ENCODE peak calls at places on chromosomes 11 and 22, in seven cellular contexts. U, Y, X, O, N, R and L are unnamed samples. For H3K27me3 and H3K36me3, the result is how much of the 10 kb centered on the place peaks cover.

GRCh38 chr11:31809857-31810778 is 1.0 kb downstream of the PAX6 start:
- DNase-seq in U (peak), Y (peak), X (no peak), O (no peak), N (no peak), R (no peak), L (no peak)

GRCh38 chr11:20934521-20934920 is 265.1 kb downstream of the NELL1 start:
- DNase-seq in U (no peak), Y (no peak), X (no peak), O (no peak), N (no peak), R (no peak), L (no peak)

GRCh38 chr11:70730411-70730810 is 332.1 kb downstream of the CTTN start:
- DNase-seq in U (no peak), Y (no peak), X (no peak), O (no peak), N (no peak), R (no peak), L (no peak)

GRCh38 chr11:64401775-64402174 is 42.8 kb downstream of the RPS6KA4 start:
- DNase-seq in U (no peak), Y (no peak), X (no peak), O (no peak), N (no peak), R (no peak), L (no peak)

GRCh38 chr11:27757953-27758352 is 57.7 kb upstream of the BDNF start:
- DNase-seq in U (no peak), Y (no peak), X (no peak), O (no peak), N (no peak), R (no peak), L (no peak)

GRCh38 chr22:29204617-29205183 is 996 bp upstream of the EMID1 start:
- DNase-seq in U (no peak), Y (peak), X (no peak), O (no peak), N (no peak), R (no peak), L (no peak)

GRCh38 chr11:124669193-124669592 is 4.3 kb downstream of the SIAE start:
- DNase-seq in U (no peak), Y (no peak), X (peak), O (peak), N (peak), R (no peak), L (peak)

GRCh38 chr11:59112494-59112893 is 5.5 kb downstream of the FAM111B start:
- DNase-seq in U (no peak), Y (no peak), X (no peak), O (no peak), N (no peak), R (no peak), L (no peak)

GRCh38 chr11:35524780-35525179 is 636 bp downstream of the PAMR1 start:
- DNase-seq in U (no peak), Y (no peak), X (no peak), O (no peak), N (no peak), R (no peak), L (no peak)

GRCh38 chr22:28505416-28506156 is 174.1 kb downstream of the TTC28 start:
- DNase-seq in U (no peak), Y (no peak), X (no peak), O (no peak), N (no peak), R (no peak), L (no peak)

GRCh38 chr11:36041988-36042606 is 98.2 kb downstream of the LDLRAD3 start:
- DNase-seq in U (no peak), Y (no peak), X (no peak), O (no peak), N (no peak), R (no peak), L (no peak)

GRCh38 chr11:10568486-10568941 is at the start of gene LYVE1:
- DNase-seq in U (no peak), Y (no peak), X (peak), O (peak), N (no peak), R (no peak), L (no peak)

GRCh38 chr22:30208631-30209603 is 37.6 kb downstream of the LIF start:
- DNase-seq in U (no peak), Y (no peak), X (peak), O (peak), N (peak), R (peak), L (no peak)

GRCh38 chr11:132674161-132674560 is 858.1 kb downstream of the OPCML start:
- DNase-seq in U (no peak), Y (no peak), X (no peak), O (no peak), N (no peak), R (no peak), L (no peak)

GRCh38 chr11:121086866-121087265 is 14.2 kb upstream of the TECTA start:
- DNase-seq in U (no peak), Y (no peak), X (no peak), O (no peak), N (no peak), R (no peak), L (no peak)

GRCh38 chr11:131880279-131880678 is 509.9 kb downstream of the NTM start:
- DNase-seq in U (no peak), Y (no peak), X (no peak), O (no peak), N (no peak), R (no peak), L (no peak)

GRCh38 chr11:12831471-12832202 is 157.4 kb downstream of the TEAD1 start:
- DNase-seq in U (no peak), Y (no peak), X (no peak), O (no peak), N (no peak), R (no peak), L (no peak)

GRCh38 chr11:119153049-119153818 is 4.4 kb downstream of the ABCG4 start:
- DNase-seq in U (no peak), Y (no peak), X (no peak), O (no peak), N (no peak), R (no peak), L (no peak)
- H3K27me3 ChIP-seq in U (under half), Y (under half), X (under half), O (under half), N (under half), R (under half), L (under half)

DNA sequence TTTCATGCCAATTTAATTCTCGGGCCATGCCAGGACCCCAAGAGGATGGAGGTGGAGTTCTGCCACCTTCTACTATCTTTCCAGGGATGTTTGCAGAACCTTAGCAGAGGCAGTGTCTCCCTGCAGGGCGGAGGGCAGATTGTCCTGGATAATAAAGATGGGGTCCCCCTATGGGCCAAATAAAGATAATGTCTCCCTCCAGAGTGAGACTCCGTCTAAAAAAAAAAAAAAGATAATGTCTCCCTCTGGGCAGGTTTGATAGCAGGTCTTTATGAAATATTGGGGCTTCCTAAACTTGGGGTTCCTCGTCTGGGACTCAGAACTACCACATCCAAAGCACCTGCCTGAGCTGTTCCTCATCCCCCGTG is 27.2 kb upstream of the SYT8 start:
- DNase-seq in U (no peak), Y (no peak), X (no peak), O (no peak), N (no peak), R (no peak), L (no peak)
- TF ChIP-seq CTCF in U (no peak), Y (no peak), X (no peak), O (no peak), N (no peak), R (no peak), L (peak)

DNA sequence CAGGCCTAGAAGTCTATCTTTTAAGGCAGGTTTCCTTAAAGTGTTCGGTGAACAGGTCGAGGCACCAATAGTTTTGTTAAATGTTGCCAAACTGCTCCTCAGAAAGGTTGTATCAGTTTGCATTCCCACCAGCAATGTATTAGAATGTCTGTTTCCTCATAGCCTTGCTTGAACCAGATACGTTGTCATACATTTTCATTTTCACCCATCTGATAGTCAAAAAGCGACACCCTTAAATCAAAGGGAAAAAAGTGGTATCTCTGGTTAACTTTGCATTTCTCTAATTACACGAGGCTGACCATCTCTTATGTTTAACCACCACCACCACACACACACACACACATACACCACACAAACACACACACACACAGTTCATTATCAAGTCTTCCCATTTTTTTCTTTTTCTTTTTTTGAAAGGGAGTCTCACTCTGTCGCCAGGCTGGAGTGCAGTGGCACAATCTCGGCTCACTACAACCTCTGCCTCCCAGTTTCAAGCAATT is 16.3 kb downstream of the PRR14L start:
- DNase-seq in U (no peak), Y (no peak), X (no peak), O (no peak), N (no peak), R (no peak), L (no peak)
- H3K36me3 ChIP-seq in U (under half), Y (under half), X (under half), O (under half), N (under half), R (under half), L (under half)

GRCh38 chr11:69705901-69706787 is 2.3 kb upstream of the FGF19 start:
- DNase-seq in U (no peak), Y (no peak), X (no peak), O (no peak), N (no peak), R (no peak), L (no peak)

GRCh38 chr11:69704508-69705245 is 855 bp upstream of the FGF19 start:
- DNase-seq in U (no peak), Y (no peak), X (no peak), O (no peak), N (no peak), R (no peak), L (no peak)

GRCh38 chr11:69705246-69705856 is 1.5 kb upstream of the FGF19 start:
- DNase-seq in U (no peak), Y (no peak), X (no peak), O (no peak), N (no peak), R (no peak), L (no peak)

GRCh38 chr11:69708731-69709401 is 5.0 kb upstream of the FGF19 start:
- DNase-seq in U (no peak), Y (no peak), X (no peak), O (no peak), N (no peak), R (no peak), L (no peak)

DNA sequence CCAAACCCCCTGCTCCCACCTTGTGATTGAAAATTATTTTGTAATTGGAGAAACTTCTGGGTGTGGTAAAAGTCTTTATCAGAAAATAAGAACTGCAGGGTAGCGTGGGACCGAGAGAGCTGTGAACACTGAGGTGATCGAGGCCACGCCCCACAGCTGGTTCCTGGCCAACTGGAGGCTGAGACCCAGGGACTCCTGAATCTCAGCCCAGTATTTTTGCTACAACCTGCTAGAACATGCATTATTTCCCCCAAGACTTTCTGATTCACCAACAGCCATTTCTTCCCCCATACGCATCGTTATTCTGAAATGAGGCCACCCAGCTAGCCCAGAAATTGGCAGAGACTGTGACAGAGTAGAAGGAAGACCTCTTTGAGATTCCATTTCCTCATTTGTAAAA is 3.3 kb upstream of the FGF19 start:
- DNase-seq in U (no peak), Y (no peak), X (no peak), O (no peak), N (no peak), R (no peak), L (no peak)
- H3K27me3 ChIP-seq in U (under half), Y (under half), X (under half), O (half or more), N (under half), R (half or more), L (under half)

GRCh38 chr11:104905271-104905670 is 7.0 kb upstream of the CASP12 start:
- DNase-seq in U (no peak), Y (no peak), X (no peak), O (no peak), N (no peak), R (no peak), L (no peak)
- TF ChIP-seq CTCF in U (no peak), Y (no peak), X (no peak), O (no peak), N (no peak), R (no peak), L (no peak)